ENCODE peak calls at places on chromosomes 1 and 21, in eight cellular contexts. Y, R, C, O, X, G, P and F are unnamed samples.

GRCh38 chr1:15719721-15720120 is 16.3 kb upstream of the SLC25A34 start:
- DNase-seq in R (no peak), C (no peak), X (no peak), O (no peak), G (no peak), P (no peak), Y (no peak), F (no peak)

GRCh38 chr1:225816643-225817538 is 7.0 kb downstream of the EPHX1 start:
- DNase-seq in R (no peak), C (no peak), P (peak), Y (no peak), G (peak), X (no peak), O (no peak), F (no peak)

GRCh38 chr1:163258181-163258580 is 55.5 kb upstream of the RGS5 start:
- DNase-seq in C (no peak), P (no peak), G (no peak), Y (no peak), R (no peak), X (no peak), O (no peak), F (no peak)

GRCh38 chr1:203644661-203645510 is 18.3 kb downstream of the ATP2B4 start:
- DNase-seq in O (no peak), P (no peak), R (no peak), G (peak), X (no peak), Y (no peak), C (no peak), F (no peak)

GRCh38 chr1:244952940-244953339 is 88.6 kb upstream of the HNRNPU start:
- DNase-seq in C (no peak), R (no peak), X (no peak), P (peak), O (no peak), Y (no peak), G (no peak), F (no peak)

GRCh38 chr1:94092210-94092613 is 28.7 kb downstream of the ABCA4 start:
- DNase-seq in C (no peak), R (no peak), X (no peak), G (peak), O (no peak), Y (no peak), P (no peak), F (no peak)

GRCh38 chr1:113858982-113859381 is 12.5 kb downstream of the PTPN22 start:
- DNase-seq in P (no peak), O (no peak), R (no peak), X (no peak), G (no peak), Y (no peak), C (no peak), F (no peak)

GRCh38 chr1:230262867-230263572 is 163.1 kb downstream of the PGBD5 start:
- DNase-seq in O (no peak), R (no peak), X (no peak), G (no peak), C (no peak), P (no peak), Y (no peak), F (peak)

GRCh38 chr1:3366181-3367051 is 88.0 kb upstream of the ARHGEF16 start:
- DNase-seq in O (no peak), P (no peak), G (no peak), R (no peak), X (no peak), C (no peak), Y (no peak), F (no peak)

GRCh38 chr1:202836616-202837403 is 26.1 kb downstream of the PCAT6 start:
- DNase-seq in R (no peak), O (no peak), X (no peak), P (no peak), C (no peak), Y (no peak), G (no peak), F (no peak)

GRCh38 chr21:37281579-37281978 is 14.4 kb upstream of the VPS26C start:
- DNase-seq in C (no peak), P (no peak), Y (peak), R (no peak), X (no peak), O (no peak), G (no peak), F (no peak)

GRCh38 chr21:42846221-42846620 is 33.1 kb downstream of the WDR4 start:
- DNase-seq in Y (no peak), G (no peak), P (no peak), X (no peak), C (no peak), R (no peak), O (no peak), F (no peak)

GRCh38 chr1:1678581-1679380 is 13.8 kb downstream of the SLC35E2B start:
- DNase-seq in G (no peak), Y (no peak), O (no peak), P (peak), X (peak), R (no peak), C (no peak), F (no peak)

GRCh38 chr1:248863011-248863881 is 4.4 kb upstream of the ZNF692 start:
- DNase-seq in Y (peak), X (peak), G (peak), P (peak), O (peak), R (peak), C (peak), F (peak)

GRCh38 chr21:42218836-42219605 is at the start of gene ABCG1:
- DNase-seq in G (no peak), P (peak), Y (peak), X (peak), C (peak), O (peak), R (peak), F (peak)

GRCh38 chr1:119648620-119649004 is 546 bp upstream of the ZNF697 start:
- DNase-seq in O (no peak), R (no peak), Y (no peak), X (no peak), C (no peak), P (no peak), G (no peak), F (no peak)